ENCODE peak calls at places on chromosome 16, in five cellular contexts. S is DMS 273 treated with DMSO at 0.1 percent for 48 hours, R is neural progenitor cell, C is sigmoid colon, P is lower lobe of right lung. Z is an unnamed sample.

GRCh38 chr16:49634235-49635008 is 221.5 kb downstream of the ZNF423 start:
- DNase-seq in S (no peak), R (no peak), C (no peak), P (no peak), Z (no peak)

GRCh38 chr16:51429041-51429440 is 278.0 kb upstream of the SALL1 start:
- DNase-seq in S (no peak), R (no peak), C (no peak), P (no peak), Z (no peak)

GRCh38 chr16:83701494-83701893 is 106.3 kb upstream of the HSBP1 start:
- DNase-seq in S (no peak), R (peak), C (no peak), P (peak), Z (no peak)

GRCh38 chr16:87851601-87852000 is 17.7 kb downstream of the SLC7A5 start:
- DNase-seq in S (no peak), R (peak), C (no peak), P (no peak), Z (no peak)

GRCh38 chr16:16045311-16045710 is 95.9 kb downstream of the ABCC1 start:
- DNase-seq in S (no peak), R (no peak), C (no peak), P (no peak), Z (no peak)

GRCh38 chr16:17154981-17155380 is 315.8 kb downstream of the XYLT1 start:
- DNase-seq in S (no peak), R (no peak), C (peak), P (peak), Z (no peak)

GRCh38 chr16:47142469-47143328 is 1.0 kb downstream of the NETO2 start:
- DNase-seq in S (no peak), R (peak), C (no peak), P (peak), Z (peak)

GRCh38 chr16:70429888-70430666 is 8.8 kb downstream of the ST3GAL2 start:
- DNase-seq in S (no peak), R (no peak), C (no peak), P (no peak), Z (peak)

GRCh38 chr16:89001117-89002027 is 24.4 kb upstream of the CBFA2T3 start:
- DNase-seq in S (no peak), R (peak), C (no peak), P (no peak), Z (no peak)

GRCh38 chr16:1300664-1301476 is 8.6 kb upstream of the UBE2I start:
- DNase-seq in S (no peak), R (peak), C (no peak), P (peak), Z (peak)

GRCh38 chr16:22216191-22216831 is 10.2 kb downstream of the EEF2K start:
- DNase-seq in S (peak), R (no peak), C (no peak), P (no peak), Z (no peak)

GRCh38 chr16:29028457-29029167 is 43.8 kb downstream of the LAT start:
- DNase-seq in S (peak), R (no peak), C (peak), P (no peak), Z (no peak)

GRCh38 chr16:5498562-5498961 is 401.0 kb upstream of the EEF2KMT start:
- DNase-seq in S (no peak), R (no peak), C (no peak), P (no peak), Z (no peak)

GRCh38 chr16:86222965-86223551 is 287.3 kb upstream of the FOXF1 start:
- DNase-seq in S (no peak), R (no peak), C (peak), P (no peak), Z (no peak)

GRCh38 chr16:22274916-22275315 is 22.3 kb upstream of the POLR3E start:
- DNase-seq in S (no peak), R (no peak), C (no peak), P (no peak), Z (no peak)

GRCh38 chr16:85778873-85779272 is 20.5 kb downstream of the EMC8 start:
- DNase-seq in S (no peak), R (no peak), C (no peak), P (no peak), Z (no peak)

GRCh38 chr16:78154729-78155461 is 55.4 kb downstream of the WWOX start:
- DNase-seq in S (no peak), R (no peak), C (no peak), P (no peak), Z (no peak)

GRCh38 chr16:48105456-48105855 is 50.3 kb downstream of the ABCC12 start:
- DNase-seq in S (no peak), R (no peak), C (no peak), P (no peak), Z (no peak)

GRCh38 chr16:58292886-58293285 is 1.9 kb downstream of the PRSS54 start:
- DNase-seq in S (no peak), R (no peak), C (no peak), P (no peak), Z (no peak)

GRCh38 chr16:68737046-68737729 is at the start of gene CDH1:
- DNase-seq in S (no peak), R (peak), C (no peak), P (peak), Z (peak)

GRCh38 chr16:4232541-4233386 is 9.1 kb downstream of the SRL start:
- DNase-seq in S (no peak), R (no peak), C (no peak), P (no peak), Z (no peak)

GRCh38 chr16:2471016-2471652 is at the start of gene NTN3:
- DNase-seq in S (peak), R (peak), C (no peak), P (no peak), Z (no peak)

GRCh38 chr16:11004957-11005610 is 60.7 kb downstream of the CLEC16A start:
- DNase-seq in S (no peak), R (no peak), C (no peak), P (no peak), Z (no peak)

Z was measured in germinal center.